ENCODE peak calls at places on chromosomes 4 and X, in eight cellular contexts. U is HepG2, Q is K562, E is neural progenitor cell, Z is GM23248, Y is OCI-LY7, J is PC-9, S is GM12878. D is an unnamed sample.

GRCh38 chrX:77937291-77937690 is 26.8 kb downstream of the ATP7A start:
- DNase-seq in U (no peak), Q (no peak), E (no peak), Z (peak; percentile 23), Y (no peak), J (peak; percentile 91), S (no peak), D (no peak)

GRCh38 chrX:154310991-154311541 is 15.5 kb downstream of the TKTL1 start:
- DNase-seq in U (no peak), Q (no peak), E (no peak), Z (no peak), Y (no peak), J (no peak), S (no peak), D (no peak)

GRCh38 chrX:71099736-71100135 is 4.1 kb downstream of the FOXO4 start:
- DNase-seq in U (no peak), Q (no peak), E (peak; percentile 43), Z (no peak), Y (no peak), J (no peak), S (no peak), D (no peak)

GRCh38 chr4:73438582-73439215 is 2.7 kb downstream of the AFP start:
- DNase-seq in U (no peak), Q (no peak), E (no peak), Z (no peak), Y (no peak), J (no peak), S (no peak), D (no peak)

GRCh38 chrX:22666441-22666840 is 333.3 kb upstream of the DDX53 start:
- DNase-seq in U (peak; percentile 12), Q (peak; percentile 7), E (peak; percentile 29), Z (peak; percentile 44), Y (peak; percentile 13), J (no peak), S (no peak), D (no peak)

GRCh38 chr4:26412381-26413372 is 77.6 kb downstream of the CCKAR start:
- DNase-seq in U (no peak), Q (no peak), E (peak; percentile 1), Z (no peak), Y (no peak), J (no peak), S (no peak), D (no peak)

GRCh38 chr4:95105112-95105511 is 347.4 kb downstream of the BMPR1B start:
- DNase-seq in U (no peak), Q (no peak), E (no peak), Z (no peak), Y (no peak), J (no peak), S (no peak), D (no peak)

GRCh38 chr4:11428701-11429571 is at the start of gene HS3ST1:
- DNase-seq in U (no peak), Q (no peak), E (peak; percentile 89), Z (peak; percentile 27), Y (no peak), J (peak; percentile 87), S (no peak), D (peak; percentile 89)

GRCh38 chrX:132375941-132376340 is 112.9 kb downstream of the MBNL3 start:
- DNase-seq in U (no peak), Q (no peak), E (peak; percentile 5), Z (peak; percentile 8), Y (peak; percentile 4), J (no peak), S (no peak), D (peak; percentile 11)

GRCh38 chr4:11106769-11107168 is 321.9 kb downstream of the HS3ST1 start:
- DNase-seq in U (no peak), Q (no peak), E (no peak), Z (no peak), Y (no peak), J (no peak), S (no peak), D (no peak)

GRCh38 chr4:125389713-125390112 is 75.0 kb downstream of the FAT4 start:
- DNase-seq in U (no peak), Q (no peak), E (no peak), Z (peak; percentile 93), Y (no peak), J (peak; percentile 46), S (no peak), D (no peak)

GRCh38 chrX:50117477-50117876 is 83.3 kb downstream of the AKAP4 start:
- DNase-seq in U (no peak), Q (no peak), E (no peak), Z (no peak), Y (no peak), J (no peak), S (no peak), D (no peak)

GRCh38 chr4:79886557-79886956 is 186.5 kb downstream of the ANTXR2 start:
- DNase-seq in U (no peak), Q (no peak), E (no peak), Z (no peak), Y (no peak), J (no peak), S (no peak), D (no peak)

GRCh38 chr4:83606435-83606834 is 70.5 kb downstream of the GPAT3 start:
- DNase-seq in U (no peak), Q (no peak), E (no peak), Z (no peak), Y (no peak), J (no peak), S (no peak), D (no peak)

GRCh38 chr4:122576261-122577188 is 44.3 kb downstream of the IL21 start:
- DNase-seq in U (peak; percentile 46), Q (peak; percentile 55), E (peak; percentile 45), Z (peak; percentile 71), Y (peak; percentile 35), J (no peak), S (no peak), D (peak; percentile 65)

GRCh38 chrX:133897593-133898163 is 87.7 kb downstream of the GPC3 start:
- DNase-seq in U (no peak), Q (no peak), E (no peak), Z (no peak), Y (no peak), J (no peak), S (no peak), D (no peak)

GRCh38 chr4:1987721-1988326 is 20.9 kb downstream of the NELFA start:
- DNase-seq in U (no peak), Q (no peak), E (no peak), Z (no peak), Y (no peak), J (no peak), S (no peak), D (no peak)

GRCh38 chr4:18813055-18813454 is 791.5 kb upstream of the LCORL start:
- DNase-seq in U (no peak), Q (no peak), E (no peak), Z (no peak), Y (no peak), J (no peak), S (no peak), D (no peak)

GRCh38 chr4:147633113-147633512 is 15.9 kb downstream of the TMEM184C start:
- DNase-seq in U (no peak), Q (no peak), E (no peak), Z (no peak), Y (no peak), J (no peak), S (no peak), D (no peak)

DNA sequence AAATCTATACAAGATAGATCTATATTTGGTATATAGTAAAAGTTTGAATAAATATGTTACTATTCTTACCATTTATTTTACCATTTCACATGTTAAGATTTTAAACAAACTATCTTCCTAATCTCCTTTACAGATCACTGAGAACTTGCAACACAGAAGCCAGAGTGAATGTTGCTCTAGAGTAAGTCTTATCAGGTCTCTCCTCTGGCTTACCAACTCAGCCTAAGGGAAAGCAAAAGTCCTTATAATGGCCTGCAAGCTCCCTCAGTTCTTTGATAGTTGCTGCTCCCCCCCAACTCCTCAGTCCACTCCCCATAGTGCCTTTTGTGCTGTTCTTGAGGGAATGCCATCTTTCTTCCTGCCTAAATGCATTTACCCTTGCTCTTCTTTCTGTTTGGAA is 25.7 kb upstream of the SLC7A11 start:
- DNase-seq in U (no peak), Q (no peak), E (no peak), Z (no peak), Y (no peak), J (no peak), S (no peak), D (no peak)
- H2AFZ ChIP-seq in U (no peak overlapping the region), Q (peak overlapping the region; percentile 68), E (peak overlapping the region; percentile 2), Z (no peak overlapping the region), Y (no peak overlapping the region), J (no peak overlapping the region), S (no peak overlapping the region), D (no peak overlapping the region)

GRCh38 chr4:156695163-156695562 is 276.4 kb downstream of the PDGFC start:
- DNase-seq in U (no peak), Q (no peak), E (no peak), Z (no peak), Y (no peak), J (no peak), S (no peak), D (no peak)
- H2AFZ ChIP-seq in U (no peak overlapping the region), Q (no peak overlapping the region), E (no peak overlapping the region), Z (no peak overlapping the region), Y (no peak overlapping the region), J (no peak overlapping the region), S (no peak overlapping the region), D (no peak overlapping the region)

GRCh38 chr4:54185871-54186270 is 43.2 kb upstream of the PDGFRA start:
- DNase-seq in U (no peak), Q (no peak), E (no peak), Z (no peak), Y (no peak), J (no peak), S (no peak), D (no peak)
- H2AFZ ChIP-seq in U (no peak overlapping the region), Q (no peak overlapping the region), E (no peak overlapping the region), Z (no peak overlapping the region), Y (no peak overlapping the region), J (no peak overlapping the region), S (no peak overlapping the region), D (no peak overlapping the region)

GRCh38 chrX:2334237-2334636 is 166.5 kb downstream of the DHRSX start:
- DNase-seq in U (no peak), Q (no peak), E (no peak), Z (no peak), Y (no peak), J (no peak), S (no peak), D (no peak)

GRCh38 chrX:2327423-2327822 is 173.4 kb downstream of the DHRSX start:
- DNase-seq in U (no peak), Q (no peak), E (no peak), Z (no peak), Y (no peak), J (no peak), S (no peak), D (no peak)

GRCh38 chrX:2330487-2330886 is 170.3 kb downstream of the DHRSX start:
- DNase-seq in U (no peak), Q (no peak), E (no peak), Z (no peak), Y (no peak), J (no peak), S (no peak), D (no peak)

GRCh38 chrX:2336181-2336580 is 164.6 kb downstream of the DHRSX start:
- DNase-seq in U (no peak), Q (no peak), E (no peak), Z (no peak), Y (no peak), J (no peak), S (no peak), D (no peak)

DNA sequence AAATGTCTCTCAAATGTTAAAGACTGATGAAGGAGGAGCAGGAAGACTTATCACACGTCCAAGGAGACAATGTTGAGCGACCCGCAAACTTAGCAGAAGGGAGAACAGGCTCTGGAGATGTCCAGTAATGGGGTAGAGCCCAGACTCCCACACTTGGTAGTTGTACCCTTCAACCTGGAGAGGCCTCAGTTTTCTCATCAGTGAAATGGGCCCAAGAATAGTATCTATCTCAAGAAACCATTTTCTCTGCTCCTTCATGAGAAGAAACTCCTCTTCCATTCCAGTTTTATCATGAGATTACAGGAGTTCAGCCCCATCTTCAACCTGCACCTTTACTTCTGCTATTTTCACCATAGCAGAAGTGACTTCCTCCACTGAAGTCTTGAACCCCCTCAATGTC is 169.9 kb downstream of the DHRSX start:
- DNase-seq in U (no peak), Q (no peak), E (no peak), Z (no peak), Y (no peak), J (no peak), S (no peak), D (no peak)
- H2AFZ ChIP-seq in U (no peak overlapping the region), Q (no peak overlapping the region), E (no peak overlapping the region), Z (no peak overlapping the region), Y (no peak overlapping the region), J (no peak overlapping the region), S (no peak overlapping the region), D (no peak overlapping the region)